ENCODE peak calls at places on chromosomes 11 and 22, in five cellular contexts. Z is A673, V is heart right ventricle, A is BE2C, G is hepatocyte. Y is an unnamed sample. For H3K36me3, the result is how much of the 10 kb centered on the place peaks cover.

GRCh38 chr11:4697583-4697982 is at the start of gene OR51E2:
- DNase-seq in Z (peak), V (no peak), A (no peak), G (peak), Y (peak)

GRCh38 chr11:120131941-120132644 is 5.8 kb downstream of the TRIM29 start:
- DNase-seq in Z (no peak), V (no peak), A (peak), G (no peak), Y (peak)

GRCh38 chr22:28442264-28442950 is 237.2 kb downstream of the TTC28 start:
- DNase-seq in Z (peak), V (peak), A (peak), G (peak), Y (peak)

GRCh38 chr22:37563153-37564081 is 3.1 kb downstream of the CDC42EP1 start:
- DNase-seq in Z (no peak), V (peak), A (no peak), G (peak), Y (peak)

GRCh38 chr11:11538277-11538960 is 83.4 kb downstream of the GALNT18 start:
- DNase-seq in Z (no peak), V (peak), A (peak), G (peak), Y (no peak)

GRCh38 chr11:27757953-27758352 is 57.7 kb upstream of the BDNF start:
- DNase-seq in Z (no peak), V (no peak), A (no peak), G (no peak), Y (peak)

GRCh38 chr11:15038963-15039362 is 34.4 kb upstream of the CALCB start:
- DNase-seq in Z (peak), V (no peak), A (no peak), G (no peak), Y (peak)

GRCh38 chr22:48154169-48154942 is 1391.9 kb downstream of the TBC1D22A start:
- DNase-seq in Z (no peak), V (no peak), A (no peak), G (no peak), Y (no peak)

GRCh38 chr11:6405039-6405667 is 13.7 kb downstream of the APBB1 start:
- DNase-seq in Z (no peak), V (no peak), A (peak), G (peak), Y (no peak)

GRCh38 chr22:31302021-31302420 is 9.7 kb upstream of the PIK3IP1 start:
- DNase-seq in Z (no peak), V (no peak), A (no peak), G (no peak), Y (no peak)

GRCh38 chr11:47359586-47359985 is 7.1 kb upstream of the MYBPC3 start:
- DNase-seq in Z (no peak), V (no peak), A (no peak), G (no peak), Y (no peak)

GRCh38 chr22:44403166-44403565 is 90.4 kb upstream of the SHISAL1 start:
- DNase-seq in Z (no peak), V (no peak), A (peak), G (no peak), Y (no peak)

GRCh38 chr22:39773976-39774539 is 119.5 kb downstream of the ENTHD1 start:
- DNase-seq in Z (no peak), V (no peak), A (no peak), G (peak), Y (peak)

GRCh38 chr11:102197759-102198158 is 87.5 kb downstream of the YAP1 start:
- DNase-seq in Z (peak), V (no peak), A (no peak), G (no peak), Y (no peak)

GRCh38 chr22:22692707-22693530 is 48.5 kb downstream of the GGTLC2 start:
- DNase-seq in Z (peak), V (no peak), A (peak), G (peak), Y (peak)

GRCh38 chr11:126112547-126112946 is 49.9 kb upstream of the CDON start:
- DNase-seq in Z (peak), V (peak), A (peak), G (peak), Y (no peak)

GRCh38 chr11:9351956-9352355 is 32.5 kb upstream of the IPO7 start:
- DNase-seq in Z (no peak), V (no peak), A (no peak), G (no peak), Y (peak)

DNA sequence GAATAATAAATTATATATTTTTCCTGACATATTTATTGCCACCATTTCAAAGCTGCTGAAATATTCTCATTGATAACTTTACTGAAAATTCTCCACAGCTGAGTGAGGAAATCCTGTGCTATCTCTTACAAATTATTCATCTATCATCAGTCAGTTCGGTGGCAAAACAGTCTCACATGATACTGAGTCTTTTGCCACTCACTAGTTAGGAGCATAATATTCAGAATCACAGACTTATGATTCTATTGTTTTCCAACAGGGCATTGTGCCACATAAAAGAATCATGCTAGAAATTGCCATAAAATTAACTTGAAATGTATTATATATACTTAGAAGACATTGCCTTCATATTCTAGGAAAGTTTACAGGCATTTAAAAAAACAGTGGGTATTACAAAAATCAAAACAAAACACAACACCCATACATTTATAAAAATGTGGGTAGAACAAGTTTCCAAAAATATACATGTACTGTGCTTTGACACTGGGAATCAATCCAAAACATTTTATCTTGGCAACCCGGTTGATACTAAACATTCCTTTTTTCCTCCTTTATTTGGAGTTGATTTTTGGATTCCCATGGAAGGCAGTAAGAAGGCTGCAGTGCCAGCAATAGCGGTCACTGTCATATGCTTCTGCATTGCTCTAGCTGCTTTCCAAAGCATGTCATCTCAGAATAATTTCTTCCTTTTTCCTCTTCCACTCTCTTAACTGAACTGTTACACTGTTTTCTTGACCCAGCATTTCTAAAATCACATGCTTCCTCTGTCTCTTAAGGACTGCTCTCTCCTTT is 42.5 kb downstream of the ATG16L2 start:
- DNase-seq in Z (no peak), V (no peak), A (no peak), G (no peak), Y (no peak)
- TF ChIP-seq CTCF in Z (no peak), V (peak), A (no peak), G (peak), Y (no peak)

GRCh38 chr11:134243913-134244312 is 9.2 kb downstream of the THYN1 start:
- DNase-seq in Z (no peak), V (no peak), A (no peak), G (no peak), Y (no peak)
- H3K36me3 ChIP-seq in Z (under half), V (half or more), A (half or more), G (under half), Y (under half)

DNA sequence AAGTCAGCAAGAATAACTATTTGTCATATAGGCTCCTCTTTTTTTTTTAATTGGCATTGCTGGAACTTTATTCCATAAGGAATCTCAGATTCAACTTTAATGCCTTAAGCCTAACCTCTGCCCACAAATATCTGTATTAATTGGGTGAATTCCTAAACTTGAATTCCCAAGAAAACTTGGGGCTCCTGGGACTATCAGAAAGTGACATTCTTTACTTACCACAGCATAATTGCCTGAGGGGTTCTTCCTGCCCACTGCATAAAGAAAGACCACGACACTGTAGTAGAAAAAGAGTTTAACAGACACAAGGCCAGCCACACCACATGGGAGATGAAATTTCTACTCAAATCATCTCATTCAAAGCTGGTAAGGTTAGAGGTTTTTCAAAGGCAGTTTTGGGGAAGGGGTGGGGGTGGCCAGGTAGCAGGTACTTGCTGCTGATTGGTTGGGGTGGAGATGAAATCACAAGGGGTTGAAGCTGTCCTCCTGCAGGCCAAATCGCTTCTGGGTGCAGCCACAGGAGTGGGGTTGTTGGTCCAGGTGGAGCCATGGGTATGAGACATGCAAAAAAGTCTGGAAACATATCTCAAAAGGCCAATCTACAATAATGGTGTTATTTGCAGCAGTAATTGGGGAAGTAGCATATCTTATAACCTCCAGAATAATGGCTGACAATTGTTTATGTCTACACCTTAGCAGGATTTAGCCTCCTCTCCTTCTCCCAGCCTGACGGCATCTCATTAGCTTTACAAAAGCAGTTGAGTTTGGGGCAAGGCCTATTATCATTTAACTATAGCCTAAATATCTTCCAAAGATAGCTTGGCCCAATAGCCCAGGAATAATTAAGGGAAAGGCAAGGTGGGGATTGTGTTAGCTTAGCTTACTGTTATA is 4.8 kb upstream of the NLRP10 start:
- DNase-seq in Z (no peak), V (no peak), A (no peak), G (no peak), Y (no peak)
- H3K4me3 ChIP-seq in Z (no peak), V (no peak), A (no peak), G (no peak), Y (no peak)

GRCh38 chr11:59548309-59548656 is 36.9 kb downstream of the OR4D9 start:
- DNase-seq in Z (no peak), V (no peak), A (no peak), G (no peak), Y (no peak)

GRCh38 chr11:59551651-59552521 is 40.5 kb downstream of the OR4D9 start:
- DNase-seq in Z (peak), V (peak), A (peak), G (peak), Y (peak)

GRCh38 chr11:59552844-59553243 is 41.5 kb downstream of the OR4D9 start:
- DNase-seq in Z (no peak), V (no peak), A (no peak), G (no peak), Y (no peak)

GRCh38 chr11:59550842-59551650 is 39.7 kb downstream of the OR4D9 start:
- DNase-seq in Z (peak), V (peak), A (peak), G (peak), Y (peak)

DNA sequence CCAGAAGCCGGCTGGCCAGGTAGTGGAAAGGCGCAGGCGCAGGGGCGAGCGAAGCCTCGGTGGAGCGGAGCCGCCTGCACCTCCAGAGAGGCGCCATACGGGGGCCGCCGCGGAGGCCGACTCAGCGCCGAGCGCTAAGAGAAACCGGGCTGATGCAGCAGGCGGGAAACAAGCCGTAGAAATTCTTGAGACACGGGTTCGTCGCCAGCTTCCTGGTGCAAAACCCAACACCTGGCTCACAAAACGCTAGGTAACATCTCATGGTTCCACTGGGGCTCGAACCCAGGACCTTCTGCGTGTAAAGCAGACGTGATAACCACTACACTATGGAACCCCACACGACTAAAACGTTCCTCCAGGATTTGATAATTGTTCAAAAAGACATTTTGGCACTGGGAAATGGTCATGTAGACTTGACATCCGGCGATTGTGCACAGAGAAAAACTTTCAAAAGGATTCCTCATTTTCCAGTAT is 39.1 kb downstream of the OR4D9 start:
- DNase-seq in Z (peak), V (peak), A (peak), G (peak), Y (peak)
- TF ChIP-seq CTCF in Z (peak), V (peak), A (peak), G (peak), Y (peak)

GRCh38 chr22:27136596-27136995 is 479.2 kb downstream of the MIAT start:
- DNase-seq in Z (no peak), V (no peak), A (no peak), G (no peak), Y (no peak)
- H3K36me3 ChIP-seq in Z (under half), V (under half), A (under half), G (under half), Y (under half)

DNA sequence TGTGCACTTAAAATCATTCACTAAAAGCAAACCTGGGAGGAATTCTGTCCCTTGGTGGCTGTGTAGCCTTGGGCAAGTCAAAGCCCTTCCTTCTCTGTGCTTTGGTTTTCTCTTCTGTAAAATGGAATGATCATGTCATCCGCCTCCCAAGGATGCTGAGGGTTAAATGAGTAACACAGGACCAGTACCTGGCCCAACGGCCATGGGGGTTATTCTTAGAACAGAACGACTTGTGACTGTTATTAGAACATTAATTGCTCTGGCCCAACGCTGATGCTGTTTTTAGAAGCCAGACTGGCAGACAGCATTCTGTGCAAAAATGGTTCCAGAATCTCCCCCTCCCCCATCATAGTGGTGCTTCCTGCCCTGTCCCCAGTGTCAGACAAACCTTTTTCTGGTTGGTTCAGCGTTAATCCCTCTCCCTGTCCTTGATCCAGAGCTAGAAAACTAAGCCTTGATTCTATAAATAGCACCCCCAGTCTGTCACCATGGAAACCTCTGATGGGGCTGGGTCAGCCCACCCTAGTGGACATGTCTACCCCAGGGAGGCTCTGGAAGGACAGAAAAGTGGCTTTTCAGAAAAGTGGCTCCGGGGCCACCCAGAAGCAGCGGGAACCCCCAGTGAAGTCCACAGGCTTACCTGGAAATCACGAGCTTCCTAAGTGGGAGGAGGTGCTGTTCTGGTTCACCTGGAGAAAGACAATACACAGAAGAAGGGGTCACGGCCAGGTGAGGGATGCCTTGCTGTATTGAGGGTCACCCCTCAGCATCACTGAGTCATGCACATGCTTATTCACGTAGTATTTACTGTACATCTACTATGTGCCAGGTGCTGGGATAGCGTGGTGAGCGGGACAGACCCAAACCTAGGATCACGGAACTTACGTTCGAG is 15.5 kb upstream of the TFIP11 start:
- DNase-seq in Z (no peak), V (peak), A (no peak), G (no peak), Y (no peak)
- H3K4me3 ChIP-seq in Z (no peak), V (no peak), A (no peak), G (no peak), Y (no peak)

GRCh38 chr11:62732830-62733229 is 4.5 kb downstream of the TTC9C start:
- DNase-seq in Z (peak), V (no peak), A (no peak), G (no peak), Y (peak)
- TF ChIP-seq CTCF in Z (peak), V (peak), A (peak), G (peak), Y (no peak)

DNA sequence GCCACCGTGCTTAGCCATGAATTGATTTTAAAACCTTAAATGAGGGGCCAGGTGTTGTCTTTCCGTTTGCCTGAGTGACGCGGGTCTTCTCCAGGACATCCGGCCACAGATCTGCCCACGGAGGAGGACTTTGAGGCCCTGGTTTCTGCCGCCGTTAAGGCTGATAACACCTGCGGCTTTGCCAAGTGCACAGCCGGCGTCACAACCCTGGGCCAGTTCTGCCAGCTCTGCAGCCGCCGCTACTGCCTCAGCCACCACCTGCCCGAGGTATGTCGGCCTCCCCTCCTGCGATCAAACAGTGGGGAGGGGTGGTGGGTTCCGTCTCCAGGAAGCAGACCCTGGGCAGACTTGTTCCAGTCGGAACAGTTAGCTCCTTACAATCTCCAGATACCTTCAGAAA is 34.4 kb downstream of the IGHMBP2 start:
- DNase-seq in Z (no peak), V (no peak), A (no peak), G (no peak), Y (no peak)
- H3K36me3 ChIP-seq in Z (under half), V (half or more), A (half or more), G (under half), Y (under half)

GRCh38 chr22:24102366-24103200 is 78.7 kb upstream of the SUSD2 start:
- DNase-seq in Z (no peak), V (no peak), A (no peak), G (no peak), Y (no peak)

GRCh38 chr22:24105018-24105360 is 76.3 kb upstream of the SUSD2 start:
- DNase-seq in Z (no peak), V (no peak), A (no peak), G (peak), Y (no peak)

GRCh38 chr22:24106385-24107381 is 74.6 kb upstream of the SUSD2 start:
- DNase-seq in Z (peak), V (peak), A (no peak), G (no peak), Y (no peak)

GRCh38 chr22:24105661-24106060 is 75.6 kb upstream of the SUSD2 start:
- DNase-seq in Z (no peak), V (no peak), A (no peak), G (no peak), Y (no peak)

GRCh38 chr22:24104307-24105017 is 76.8 kb upstream of the SUSD2 start:
- DNase-seq in Z (no peak), V (no peak), A (no peak), G (no peak), Y (no peak)
- H3K4me3 ChIP-seq in Z (no peak), V (no peak), A (no peak), G (no peak), Y (no peak)